ENCODE peak calls at places on chromosomes 3 and 15, in six cellular contexts. D, M, T, S, W and O are unnamed samples.

GRCh38 chr3:30644615-30645014 is 38.2 kb downstream of the TGFBR2 start:
- DNase-seq in D (no peak), M (peak), T (peak), S (peak), W (no peak), O (peak)

GRCh38 chr3:62167566-62168262 is 205.6 kb downstream of the FEZF2 start:
- DNase-seq in D (no peak), M (no peak), T (no peak), S (no peak), W (no peak), O (no peak)

GRCh38 chr15:52078876-52079700 is 33.5 kb downstream of the BCL2L10 start:
- DNase-seq in D (peak), M (peak), T (peak), S (peak), W (peak), O (peak)

GRCh38 chr3:70899816-70900215 is 587.4 kb upstream of the MDFIC2 start:
- DNase-seq in D (no peak), M (no peak), T (no peak), S (no peak), W (no peak), O (no peak)

GRCh38 chr3:52444860-52445793 is at the start of gene SEMA3G:
- DNase-seq in D (peak), M (peak), T (peak), S (peak), W (peak), O (peak)

GRCh38 chr15:40029979-40030893 is 8.7 kb downstream of the SRP14 start:
- DNase-seq in D (no peak), M (no peak), T (no peak), S (no peak), W (no peak), O (no peak)

GRCh38 chr3:130925628-130926027 is 31.7 kb downstream of the ATP2C1 start:
- DNase-seq in D (no peak), M (no peak), T (no peak), S (peak), W (no peak), O (no peak)

GRCh38 chr15:39629376-39629775 is 48.5 kb downstream of the THBS1 start:
- DNase-seq in D (no peak), M (peak), T (no peak), S (no peak), W (no peak), O (peak)

GRCh38 chr15:67520276-67520975 is 505 bp upstream of the C15orf61 start:
- DNase-seq in D (no peak), M (no peak), T (no peak), S (peak), W (no peak), O (no peak)

GRCh38 chr3:15099364-15100098 is 583 bp upstream of the RBSN start:
- DNase-seq in D (no peak), M (no peak), T (no peak), S (no peak), W (no peak), O (no peak)

GRCh38 chr15:82937659-82938058 is 14.9 kb downstream of the HOMER2 start:
- DNase-seq in D (no peak), M (no peak), T (no peak), S (no peak), W (no peak), O (no peak)

GRCh38 chr3:17431004-17431403 is 311.4 kb downstream of the TBC1D5 start:
- DNase-seq in D (no peak), M (no peak), T (no peak), S (peak), W (no peak), O (no peak)

GRCh38 chr3:45499529-45499928 is 95.0 kb upstream of the LIMD1 start:
- DNase-seq in D (no peak), M (no peak), T (no peak), S (peak), W (no peak), O (no peak)

GRCh38 chr15:99845009-99845408 is 111.8 kb upstream of the LYSMD4 start:
- DNase-seq in D (no peak), M (no peak), T (no peak), S (no peak), W (no peak), O (no peak)

GRCh38 chr15:100727291-100727851 is 125.0 kb downstream of the ASB7 start:
- DNase-seq in D (no peak), M (no peak), T (peak), S (no peak), W (no peak), O (no peak)

GRCh38 chr3:66602691-66603090 is 101.9 kb upstream of the LRIG1 start:
- DNase-seq in D (no peak), M (no peak), T (no peak), S (no peak), W (no peak), O (no peak)

GRCh38 chr3:126494831-126495230 is 19.1 kb upstream of the ZXDC start:
- DNase-seq in D (no peak), M (no peak), T (no peak), S (no peak), W (no peak), O (no peak)

GRCh38 chr15:55250951-55251350 is 38.7 kb downstream of the RAB27A start:
- DNase-seq in D (no peak), M (peak), T (no peak), S (peak), W (no peak), O (no peak)

GRCh38 chr3:125165189-125165947 is 47.2 kb downstream of the SLC12A8 start:
- DNase-seq in D (no peak), M (no peak), T (peak), S (peak), W (no peak), O (no peak)

GRCh38 chr3:149384911-149385321 is 7.5 kb upstream of the TM4SF1 start:
- DNase-seq in D (no peak), M (no peak), T (no peak), S (no peak), W (no peak), O (no peak)

GRCh38 chr3:11914651-11915050 is 68.0 kb upstream of the TAMM41 start:
- DNase-seq in D (no peak), M (no peak), T (no peak), S (no peak), W (no peak), O (no peak)

GRCh38 chr3:59327324-59327939 is 277.6 kb upstream of the CFAP20DC start:
- DNase-seq in D (peak), M (no peak), T (no peak), S (no peak), W (no peak), O (no peak)

GRCh38 chr3:45154641-45155147 is 8.5 kb upstream of the CDCP1 start:
- DNase-seq in D (no peak), M (no peak), T (no peak), S (no peak), W (no peak), O (no peak)

GRCh38 chr15:79898369-79898768 is 1.6 kb upstream of the MTHFS start:
- DNase-seq in D (no peak), M (no peak), T (no peak), S (no peak), W (no peak), O (no peak)

GRCh38 chr15:50210462-50211264 is 28.7 kb downstream of the SLC27A2 start:
- DNase-seq in D (no peak), M (no peak), T (no peak), S (no peak), W (no peak), O (no peak)

GRCh38 chr3:172341482-172342059 is 106.7 kb downstream of the GHSR start:
- DNase-seq in D (peak), M (peak), T (no peak), S (peak), W (no peak), O (no peak)

GRCh38 chr15:52438047-52438446 is 90.6 kb downstream of the MYO5A start:
- DNase-seq in D (no peak), M (peak), T (no peak), S (peak), W (no peak), O (no peak)

GRCh38 chr3:18438586-18438985 is 13.4 kb upstream of the SATB1 start:
- DNase-seq in D (no peak), M (peak), T (no peak), S (peak), W (no peak), O (peak)

GRCh38 chr15:44718180-44718926 is 7.0 kb downstream of the B2M start:
- DNase-seq in D (no peak), M (no peak), T (no peak), S (no peak), W (no peak), O (no peak)

GRCh38 chr3:71694358-71694999 is 30.7 kb downstream of the EIF4E3 start:
- DNase-seq in D (no peak), M (no peak), T (no peak), S (no peak), W (no peak), O (no peak)

GRCh38 chr3:114481113-114481512 is 187.3 kb downstream of the TIGIT start:
- DNase-seq in D (no peak), M (no peak), T (no peak), S (no peak), W (no peak), O (no peak)

GRCh38 chr3:162719684-162720341 is 1223.2 kb downstream of the OTOL1 start:
- DNase-seq in D (no peak), M (no peak), T (no peak), S (no peak), W (no peak), O (no peak)

GRCh38 chr15:72540606-72541237 is 66.6 kb downstream of the ARIH1 start:
- DNase-seq in D (no peak), M (no peak), T (no peak), S (no peak), W (no peak), O (no peak)

GRCh38 chr3:13598926-13599886 is 50.3 kb downstream of the FBLN2 start:
- DNase-seq in D (no peak), M (no peak), T (no peak), S (no peak), W (no peak), O (no peak)

GRCh38 chr3:108036984-108037741 is 53.7 kb downstream of the CD47 start:
- DNase-seq in D (no peak), M (no peak), T (no peak), S (peak), W (no peak), O (no peak)

GRCh38 chr3:78462021-78462420 is 1305.8 kb downstream of the ROBO1 start:
- DNase-seq in D (no peak), M (no peak), T (no peak), S (no peak), W (no peak), O (no peak)

GRCh38 chr3:113166719-113167492 is 44.5 kb upstream of the BOC start:
- DNase-seq in D (peak), M (no peak), T (peak), S (no peak), W (no peak), O (no peak)